ENCODE peak calls at places on chromosomes 12 and 14, in eight cellular contexts. T is BE2C, N is left ventricle myocardium inferior, S is PC-3, Q is tibial nerve, P is breast epithelium, J is thoracic aorta, K is heart left ventricle. V is an unnamed sample.

GRCh38 chr12:107379852-107380567 is 286.7 kb upstream of the CRY1 start:
- DNase-seq in T (no peak), N (no peak), S (peak), Q (peak), P (peak), J (no peak), K (no peak), V (peak)

GRCh38 chr12:119102274-119102673 is 76.5 kb upstream of the HSPB8 start:
- DNase-seq in T (no peak), N (no peak), S (no peak), Q (no peak), P (no peak), J (no peak), K (no peak), V (no peak)

GRCh38 chr12:14394317-14395058 is 29.0 kb downstream of the ATF7IP start:
- DNase-seq in T (peak), N (no peak), S (peak), Q (no peak), P (no peak), J (no peak), K (no peak), V (peak)

GRCh38 chr12:89825591-89826449 is 117.2 kb upstream of the ATP2B1 start:
- DNase-seq in T (no peak), N (no peak), S (peak), Q (no peak), P (no peak), J (no peak), K (no peak), V (peak)

GRCh38 chr14:49033131-49033530 is 553.0 kb downstream of the RPS29 start:
- DNase-seq in T (no peak), N (no peak), S (no peak), Q (no peak), P (no peak), J (no peak), K (no peak), V (no peak)

GRCh38 chr12:102528111-102528510 is 47.7 kb upstream of the IGF1 start:
- DNase-seq in T (no peak), N (no peak), S (no peak), Q (no peak), P (no peak), J (no peak), K (no peak), V (no peak)

GRCh38 chr14:72528059-72528950 is 365.6 kb downstream of the DPF3 start:
- DNase-seq in T (no peak), N (no peak), S (peak), Q (no peak), P (no peak), J (no peak), K (no peak), V (no peak)

GRCh38 chr12:131155131-131155530 is 201.4 kb downstream of the ADGRD1 start:
- DNase-seq in T (no peak), N (no peak), S (no peak), Q (no peak), P (no peak), J (no peak), K (no peak), V (no peak)

GRCh38 chr12:2876431-2877046 is 435 bp downstream of the FOXM1 start:
- DNase-seq in T (no peak), N (no peak), S (peak), Q (no peak), P (no peak), J (no peak), K (no peak), V (peak)

GRCh38 chr12:107127482-107128185 is 34.3 kb upstream of the CRY1 start:
- DNase-seq in T (no peak), N (no peak), S (no peak), Q (no peak), P (no peak), J (no peak), K (no peak), V (no peak)

GRCh38 chr12:49946497-49946896 is 4.0 kb upstream of the AQP2 start:
- DNase-seq in T (no peak), N (no peak), S (no peak), Q (no peak), P (no peak), J (no peak), K (no peak), V (no peak)

GRCh38 chr12:107106241-107107025 is 13.1 kb upstream of the CRY1 start:
- DNase-seq in T (no peak), N (no peak), S (no peak), Q (no peak), P (no peak), J (no peak), K (no peak), V (no peak)

GRCh38 chr12:105352940-105353635 is 22.6 kb downstream of the C12orf75 start:
- DNase-seq in T (no peak), N (no peak), S (peak), Q (no peak), P (peak), J (no peak), K (no peak), V (no peak)

GRCh38 chr14:73245401-73246325 is 8.4 kb downstream of the PAPLN start:
- DNase-seq in T (no peak), N (peak), S (no peak), Q (no peak), P (no peak), J (no peak), K (peak), V (peak)

GRCh38 chr14:94498215-94498614 is 11.1 kb downstream of the SERPINA12 start:
- DNase-seq in T (no peak), N (no peak), S (no peak), Q (no peak), P (no peak), J (no peak), K (no peak), V (no peak)

GRCh38 chr12:25557830-25558436 is 4.8 kb upstream of the LMNTD1 start:
- DNase-seq in T (peak), N (no peak), S (peak), Q (peak), P (no peak), J (no peak), K (no peak), V (peak)

GRCh38 chr14:75542585-75543091 is 20.4 kb downstream of the BATF start:
- DNase-seq in T (no peak), N (peak), S (no peak), Q (peak), P (peak), J (peak), K (peak), V (peak)

GRCh38 chr12:19710811-19711793 is 271.8 kb downstream of the AEBP2 start:
- DNase-seq in T (no peak), N (no peak), S (no peak), Q (peak), P (no peak), J (peak), K (no peak), V (no peak)

GRCh38 chr12:3224530-3224903 is 147.3 kb downstream of the TSPAN9 start:
- DNase-seq in T (peak), N (no peak), S (no peak), Q (no peak), P (no peak), J (no peak), K (peak), V (no peak)

GRCh38 chr12:27436029-27436428 is 10.5 kb upstream of the SMCO2 start:
- DNase-seq in T (no peak), N (no peak), S (peak), Q (no peak), P (no peak), J (no peak), K (no peak), V (no peak)

GRCh38 chr12:105569886-105570285 is 239.4 kb downstream of the C12orf75 start:
- DNase-seq in T (no peak), N (no peak), S (no peak), Q (no peak), P (no peak), J (no peak), K (no peak), V (no peak)

GRCh38 chr12:9793774-9794395 is 33.2 kb upstream of the CD69 start:
- DNase-seq in T (no peak), N (no peak), S (no peak), Q (no peak), P (no peak), J (no peak), K (no peak), V (no peak)

GRCh38 chr14:73795466-73795865 is 56.2 kb upstream of the PTGR2 start:
- DNase-seq in T (no peak), N (no peak), S (no peak), Q (no peak), P (no peak), J (no peak), K (no peak), V (no peak)

GRCh38 chr12:27534060-27534764 is 10.2 kb downstream of the PPFIBP1 start:
- DNase-seq in T (no peak), N (no peak), S (no peak), Q (no peak), P (no peak), J (no peak), K (no peak), V (no peak)

GRCh38 chr12:42162940-42163339 is 18.3 kb upstream of the GXYLT1 start:
- DNase-seq in T (no peak), N (no peak), S (no peak), Q (no peak), P (no peak), J (no peak), K (no peak), V (no peak)

GRCh38 chr14:21768116-21768874 is 94.7 kb upstream of the OR4E1 start:
- DNase-seq in T (no peak), N (no peak), S (peak), Q (no peak), P (no peak), J (no peak), K (no peak), V (peak)

GRCh38 chr14:97179573-97179972 is 382.4 kb downstream of the VRK1 start:
- DNase-seq in T (no peak), N (no peak), S (peak), Q (no peak), P (no peak), J (no peak), K (no peak), V (no peak)

GRCh38 chr12:66964629-66965028 is 285.8 kb upstream of the GRIP1 start:
- DNase-seq in T (no peak), N (no peak), S (no peak), Q (no peak), P (no peak), J (no peak), K (no peak), V (no peak)

GRCh38 chr14:85531594-85532391 is 1.8 kb downstream of the FLRT2 start:
- DNase-seq in T (peak), N (peak), S (no peak), Q (peak), P (peak), J (no peak), K (peak), V (peak)

GRCh38 chr12:68075416-68075815 is 84.1 kb downstream of the IFNG start:
- DNase-seq in T (no peak), N (no peak), S (no peak), Q (no peak), P (no peak), J (no peak), K (no peak), V (no peak)

GRCh38 chr14:66380143-66380542 is 106.0 kb upstream of the CCDC196 start:
- DNase-seq in T (no peak), N (no peak), S (no peak), Q (no peak), P (no peak), J (no peak), K (no peak), V (no peak)

GRCh38 chr14:65637780-65638179 is 225.2 kb downstream of the FUT8 start:
- DNase-seq in T (no peak), N (no peak), S (no peak), Q (no peak), P (no peak), J (no peak), K (no peak), V (peak)

GRCh38 chr12:59847127-59847526 is 251.3 kb downstream of the SLC16A7 start:
- DNase-seq in T (no peak), N (no peak), S (peak), Q (no peak), P (no peak), J (no peak), K (no peak), V (peak)
- H3K4me3 ChIP-seq in T (no peak), N (no peak), S (no peak), Q (no peak), P (no peak), J (no peak), K (no peak), V (no peak)

GRCh38 chr12:69470189-69471094 is at the start of gene FRS2:
- DNase-seq in T (peak), N (peak), S (peak), Q (peak), P (peak), J (peak), K (peak), V (peak)
- TF ChIP-seq CTCF in T (peak), N (peak), S (peak), Q (no peak), P (no peak), J (no peak), K (peak), V (peak)

GRCh38 chr12:48865141-48865440 is 579 bp downstream of the RND1 start:
- DNase-seq in T (no peak), N (no peak), S (no peak), Q (no peak), P (no peak), J (no peak), K (no peak), V (no peak)

GRCh38 chr12:48861111-48861510 is 4.6 kb downstream of the RND1 start:
- DNase-seq in T (no peak), N (no peak), S (peak), Q (no peak), P (no peak), J (no peak), K (no peak), V (peak)

GRCh38 chr12:48865441-48866290 is at the start of gene RND1:
- DNase-seq in T (peak), N (peak), S (peak), Q (peak), P (peak), J (peak), K (peak), V (peak)

GRCh38 chr12:48862691-48863090 is 3.0 kb downstream of the RND1 start:
- DNase-seq in T (no peak), N (no peak), S (no peak), Q (no peak), P (no peak), J (no peak), K (no peak), V (no peak)

DNA sequence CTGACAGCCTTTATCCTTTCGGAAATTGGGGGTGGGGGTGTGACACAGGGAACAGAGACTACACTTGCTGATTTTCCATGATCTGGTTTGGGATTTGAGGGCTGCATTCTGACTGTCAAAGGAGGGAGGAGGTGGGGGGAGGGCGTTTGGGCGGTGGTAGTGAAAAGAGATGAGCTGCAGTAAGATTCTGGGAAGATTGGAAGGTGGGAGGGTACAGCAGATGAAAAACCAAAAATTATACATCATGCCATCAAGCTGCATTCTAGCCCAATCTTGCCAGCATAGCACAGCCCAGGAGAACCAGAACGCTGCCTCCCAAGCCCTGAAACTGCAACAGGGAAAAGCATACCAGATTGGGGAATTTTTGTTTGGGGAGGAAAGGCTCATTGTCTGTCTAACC is 2.4 kb downstream of the RND1 start:
- DNase-seq in T (no peak), N (no peak), S (no peak), Q (no peak), P (no peak), J (no peak), K (no peak), V (no peak)
- H3K4me3 ChIP-seq in T (no peak), N (no peak), S (no peak), Q (no peak), P (no peak), J (no peak), K (no peak), V (no peak)

DNA sequence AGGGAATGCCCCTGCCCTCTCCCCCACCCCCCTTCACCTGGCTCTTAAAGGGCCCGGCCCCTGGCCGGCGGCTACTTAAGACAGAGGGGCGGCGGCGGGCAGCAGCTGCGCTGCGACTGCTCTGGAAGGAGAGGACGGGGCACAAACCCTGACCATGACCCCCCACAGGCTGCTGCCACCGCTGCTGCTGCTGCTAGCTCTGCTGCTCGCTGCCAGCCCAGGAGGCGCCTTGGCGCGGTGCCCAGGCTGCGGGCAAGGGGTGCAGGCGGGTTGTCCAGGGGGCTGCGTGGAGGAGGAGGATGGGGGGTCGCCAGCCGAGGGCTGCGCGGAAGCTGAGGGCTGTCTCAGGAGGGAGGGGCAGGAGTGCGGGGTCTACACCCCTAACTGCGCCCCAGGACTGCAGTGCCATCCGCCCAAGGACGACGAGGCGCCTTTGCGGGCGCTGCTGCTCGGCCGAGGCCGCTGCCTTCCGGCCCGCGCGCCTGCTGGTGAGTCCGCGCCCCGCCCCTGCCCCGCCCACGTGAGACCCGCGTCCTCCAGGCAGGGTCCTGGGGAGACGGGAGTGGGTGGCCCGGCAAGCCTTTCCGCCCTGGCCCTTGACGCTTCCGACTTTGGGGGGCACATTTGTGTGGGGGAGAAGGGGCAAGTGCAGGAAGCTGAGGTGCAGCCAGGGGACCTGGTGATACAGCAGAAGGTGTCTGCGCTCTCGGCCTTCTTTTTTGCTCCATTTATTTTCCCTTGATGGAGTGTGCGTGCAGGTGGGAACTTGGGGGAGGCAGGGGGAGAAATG is at the start of gene IGFBP6:
- DNase-seq in T (peak), N (peak), S (peak), Q (peak), P (peak), J (no peak), K (peak), V (peak)
- TF ChIP-seq CTCF in T (no peak), N (peak), S (no peak), Q (no peak), P (no peak), J (peak), K (no peak), V (no peak)

GRCh38 chr14:50061664-50062437 is 54.5 kb downstream of the VCPKMT start:
- DNase-seq in T (peak), N (no peak), S (peak), Q (no peak), P (no peak), J (no peak), K (peak), V (peak)
- H3K4me3 ChIP-seq in T (peak), N (no peak), S (no peak), Q (no peak), P (no peak), J (no peak), K (no peak), V (no peak)

GRCh38 chr12:69196302-69197288 is 42.8 kb upstream of the CPSF6 start:
- DNase-seq in T (no peak), N (no peak), S (peak), Q (no peak), P (no peak), J (no peak), K (no peak), V (peak)
- TF ChIP-seq CTCF in T (peak), N (peak), S (peak), Q (no peak), P (no peak), J (no peak), K (no peak), V (peak)

V was measured in bronchial epithelial cell.